ENCODE peak calls at places on chromosomes 6 and 20, in eight cellular contexts. One of them, this sample, is unnamed.

GRCh38 chr6:27795697-27796494 is 116.3 kb downstream of the OR2B2 start:
- DNase-seq in keratinocyte: peak; percentile 85
- DNase-seq in GM23338: peak; percentile 96
- DNase-seq in H9: no peak
- DNase-seq in PC-9: peak; percentile 70
- DNase-seq in fibroblast of lung: peak; percentile 95
- DNase-seq in Karpas-422: peak; percentile 93
- DNase-seq in GM23248: peak; percentile 84
- DNase-seq in this sample: peak; percentile 94

GRCh38 chr6:130520235-130520634 is 154.4 kb downstream of the TMEM200A start:
- DNase-seq in keratinocyte: no peak
- DNase-seq in GM23338: no peak
- DNase-seq in H9: no peak
- DNase-seq in PC-9: no peak
- DNase-seq in fibroblast of lung: no peak
- DNase-seq in Karpas-422: no peak
- DNase-seq in GM23248: peak; percentile 63
- DNase-seq in this sample: no peak

GRCh38 chr20:56574531-56575142 is 41.6 kb downstream of the FAM209B start:
- DNase-seq in keratinocyte: peak; percentile 11
- DNase-seq in GM23338: no peak
- DNase-seq in H9: no peak
- DNase-seq in PC-9: no peak
- DNase-seq in fibroblast of lung: no peak
- DNase-seq in Karpas-422: no peak
- DNase-seq in GM23248: peak; percentile 53
- DNase-seq in this sample: no peak

GRCh38 chr20:31565699-31566331 is 39.3 kb upstream of the ID1 start:
- DNase-seq in keratinocyte: peak; percentile 93
- DNase-seq in GM23338: no peak
- DNase-seq in H9: no peak
- DNase-seq in PC-9: peak; percentile 71
- DNase-seq in fibroblast of lung: no peak
- DNase-seq in Karpas-422: no peak
- DNase-seq in GM23248: no peak
- DNase-seq in this sample: no peak

GRCh38 chr6:30136570-30137286 is 788 bp downstream of the TRIM40 start:
- DNase-seq in keratinocyte: no peak
- DNase-seq in GM23338: no peak
- DNase-seq in H9: no peak
- DNase-seq in PC-9: no peak
- DNase-seq in fibroblast of lung: no peak
- DNase-seq in Karpas-422: no peak
- DNase-seq in GM23248: no peak
- DNase-seq in this sample: no peak

GRCh38 chr6:31497595-31498476 is at the start of gene MICB:
- DNase-seq in keratinocyte: peak; percentile 46
- DNase-seq in GM23338: peak; percentile 99
- DNase-seq in H9: peak; percentile 96
- DNase-seq in PC-9: peak; percentile 86
- DNase-seq in fibroblast of lung: peak; percentile 68
- DNase-seq in Karpas-422: peak; percentile 96
- DNase-seq in GM23248: peak; percentile 90
- DNase-seq in this sample: peak; percentile 90

GRCh38 chr6:16244446-16244845 is 6.1 kb downstream of the GMPR start:
- DNase-seq in keratinocyte: no peak
- DNase-seq in GM23338: no peak
- DNase-seq in H9: no peak
- DNase-seq in PC-9: no peak
- DNase-seq in fibroblast of lung: no peak
- DNase-seq in Karpas-422: no peak
- DNase-seq in GM23248: no peak
- DNase-seq in this sample: no peak

GRCh38 chr6:90298459-90299053 is 1.9 kb upstream of the BACH2 start:
- DNase-seq in keratinocyte: no peak
- DNase-seq in GM23338: peak; percentile 70
- DNase-seq in H9: no peak
- DNase-seq in PC-9: no peak
- DNase-seq in fibroblast of lung: no peak
- DNase-seq in Karpas-422: no peak
- DNase-seq in GM23248: no peak
- DNase-seq in this sample: no peak

GRCh38 chr20:47041500-47041899 is 146.9 kb downstream of the EYA2 start:
- DNase-seq in keratinocyte: no peak
- DNase-seq in GM23338: no peak
- DNase-seq in H9: no peak
- DNase-seq in PC-9: no peak
- DNase-seq in fibroblast of lung: no peak
- DNase-seq in Karpas-422: no peak
- DNase-seq in GM23248: no peak
- DNase-seq in this sample: no peak

GRCh38 chr6:133787859-133788505 is 100.9 kb upstream of the TCF21 start:
- DNase-seq in keratinocyte: no peak
- DNase-seq in GM23338: no peak
- DNase-seq in H9: no peak
- DNase-seq in PC-9: no peak
- DNase-seq in fibroblast of lung: no peak
- DNase-seq in Karpas-422: no peak
- DNase-seq in GM23248: no peak
- DNase-seq in this sample: no peak

GRCh38 chr6:87553159-87553765 is 36.5 kb downstream of the RARS2 start:
- DNase-seq in keratinocyte: no peak
- DNase-seq in GM23338: no peak
- DNase-seq in H9: no peak
- DNase-seq in PC-9: no peak
- DNase-seq in fibroblast of lung: peak; percentile 52
- DNase-seq in Karpas-422: no peak
- DNase-seq in GM23248: no peak
- DNase-seq in this sample: peak; percentile 11

GRCh38 chr6:150647051-150647450 is 47.4 kb downstream of the PLEKHG1 start:
- DNase-seq in keratinocyte: no peak
- DNase-seq in GM23338: no peak
- DNase-seq in H9: no peak
- DNase-seq in PC-9: no peak
- DNase-seq in fibroblast of lung: no peak
- DNase-seq in Karpas-422: no peak
- DNase-seq in GM23248: no peak
- DNase-seq in this sample: no peak

GRCh38 chr20:4225778-4226177 is 210.4 kb upstream of the RNF24 start:
- DNase-seq in keratinocyte: no peak
- DNase-seq in GM23338: no peak
- DNase-seq in H9: no peak
- DNase-seq in PC-9: peak; percentile 72
- DNase-seq in fibroblast of lung: peak; percentile 97
- DNase-seq in Karpas-422: no peak
- DNase-seq in GM23248: peak; percentile 97
- DNase-seq in this sample: peak; percentile 97

GRCh38 chr6:154865291-154865690 is 129.8 kb upstream of the TIAM2 start:
- DNase-seq in keratinocyte: no peak
- DNase-seq in GM23338: no peak
- DNase-seq in H9: no peak
- DNase-seq in PC-9: no peak
- DNase-seq in fibroblast of lung: no peak
- DNase-seq in Karpas-422: no peak
- DNase-seq in GM23248: no peak
- DNase-seq in this sample: peak; percentile 18

GRCh38 chr6:91704531-91704930 is 1117.7 kb upstream of the MAP3K7 start:
- DNase-seq in keratinocyte: no peak
- DNase-seq in GM23338: no peak
- DNase-seq in H9: no peak
- DNase-seq in PC-9: no peak
- DNase-seq in fibroblast of lung: peak; percentile 47
- DNase-seq in Karpas-422: no peak
- DNase-seq in GM23248: peak; percentile 0
- DNase-seq in this sample: peak; percentile 78

GRCh38 chr20:44537993-44538392 is 16.1 kb upstream of the SERINC3 start:
- DNase-seq in keratinocyte: no peak
- DNase-seq in GM23338: no peak
- DNase-seq in H9: no peak
- DNase-seq in PC-9: no peak
- DNase-seq in fibroblast of lung: peak; percentile 46
- DNase-seq in Karpas-422: no peak
- DNase-seq in GM23248: no peak
- DNase-seq in this sample: no peak

GRCh38 chr20:38657390-38657789 is 55.8 kb downstream of the ARHGAP40 start:
- DNase-seq in keratinocyte: no peak
- DNase-seq in GM23338: no peak
- DNase-seq in H9: no peak
- DNase-seq in PC-9: no peak
- DNase-seq in fibroblast of lung: no peak
- DNase-seq in Karpas-422: no peak
- DNase-seq in GM23248: no peak
- DNase-seq in this sample: no peak
- H2AFZ ChIP-seq in keratinocyte: no peak overlapping the region
- H2AFZ ChIP-seq in GM23338: no peak overlapping the region
- H2AFZ ChIP-seq in H9: no peak overlapping the region
- H2AFZ ChIP-seq in PC-9: no peak overlapping the region
- H2AFZ ChIP-seq in fibroblast of lung: no peak overlapping the region
- H2AFZ ChIP-seq in Karpas-422: no peak overlapping the region
- H2AFZ ChIP-seq in GM23248: no peak overlapping the region
- H2AFZ ChIP-seq in this sample: no peak overlapping the region

GRCh38 chr6:10441004-10441654 is 26.3 kb upstream of the TFAP2A start:
- DNase-seq in keratinocyte: peak; percentile 87
- DNase-seq in GM23338: no peak
- DNase-seq in H9: no peak
- DNase-seq in PC-9: peak; percentile 86
- DNase-seq in fibroblast of lung: peak; percentile 88
- DNase-seq in Karpas-422: no peak
- DNase-seq in GM23248: peak; percentile 95
- DNase-seq in this sample: peak; percentile 88
- H2AFZ ChIP-seq in keratinocyte: peak overlapping the region; percentile 48
- H2AFZ ChIP-seq in GM23338: peak overlapping the region; percentile 78
- H2AFZ ChIP-seq in H9: no peak overlapping the region
- H2AFZ ChIP-seq in PC-9: no peak overlapping the region
- H2AFZ ChIP-seq in fibroblast of lung: peak overlapping the region; percentile 21
- H2AFZ ChIP-seq in Karpas-422: no peak overlapping the region
- H2AFZ ChIP-seq in GM23248: peak overlapping the region; percentile 85
- H2AFZ ChIP-seq in this sample: peak overlapping the region; percentile 15

DNA sequence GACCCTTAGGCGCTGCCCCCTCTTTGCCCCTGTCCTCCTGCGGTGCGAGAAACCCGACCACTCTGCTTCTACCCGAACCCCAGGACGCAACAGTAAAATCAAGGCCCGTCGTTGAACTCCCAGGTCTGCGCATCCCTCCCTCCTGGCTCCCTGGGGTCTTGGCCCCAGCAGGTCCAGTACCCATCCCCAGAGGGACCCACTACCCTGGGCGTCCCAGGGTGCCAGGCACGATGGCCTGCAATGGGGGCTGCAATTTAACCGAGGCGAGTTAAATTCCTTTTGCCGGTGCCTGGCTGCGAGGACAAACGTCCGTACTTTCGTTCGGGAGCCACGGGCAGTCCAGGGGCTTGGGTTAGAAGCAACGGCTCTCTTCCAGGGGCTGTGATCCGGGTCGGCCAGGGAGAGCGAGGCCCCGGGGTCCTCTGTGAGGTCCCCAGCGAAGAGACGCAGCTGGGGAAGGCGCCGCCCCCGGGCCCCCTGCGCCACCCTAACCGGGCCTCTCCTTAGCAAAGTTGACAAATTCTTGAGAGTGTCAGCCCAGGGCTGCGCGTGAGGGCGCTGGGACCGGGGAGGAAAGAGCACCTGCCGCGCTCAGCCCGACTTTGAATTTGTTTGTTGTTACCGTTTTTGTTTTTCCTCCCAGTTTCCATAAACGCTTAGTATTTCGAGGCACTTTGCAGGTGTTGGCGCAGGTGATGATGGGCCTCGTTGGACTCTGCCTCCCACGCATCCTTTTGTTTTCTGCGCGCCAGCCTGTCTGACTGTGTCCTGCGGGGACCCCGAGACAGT is 6.1 kb downstream of the OLIG3 start:
- DNase-seq in keratinocyte: no peak
- DNase-seq in GM23338: peak; percentile 67
- DNase-seq in H9: no peak
- DNase-seq in PC-9: no peak
- DNase-seq in fibroblast of lung: no peak
- DNase-seq in Karpas-422: no peak
- DNase-seq in GM23248: no peak
- DNase-seq in this sample: no peak
- H2AFZ ChIP-seq in keratinocyte: no peak overlapping the region
- H2AFZ ChIP-seq in GM23338: peak overlapping the region; percentile 96
- H2AFZ ChIP-seq in H9: no peak overlapping the region
- H2AFZ ChIP-seq in PC-9: no peak overlapping the region
- H2AFZ ChIP-seq in fibroblast of lung: no peak overlapping the region
- H2AFZ ChIP-seq in Karpas-422: no peak overlapping the region
- H2AFZ ChIP-seq in GM23248: no peak overlapping the region
- H2AFZ ChIP-seq in this sample: no peak overlapping the region

GRCh38 chr20:61588356-61589054 is 336.4 kb downstream of the CDH4 start:
- DNase-seq in keratinocyte: no peak
- DNase-seq in GM23338: no peak
- DNase-seq in H9: no peak
- DNase-seq in PC-9: no peak
- DNase-seq in fibroblast of lung: peak; percentile 64
- DNase-seq in Karpas-422: no peak
- DNase-seq in GM23248: peak; percentile 55
- DNase-seq in this sample: peak; percentile 80
- H2AFZ ChIP-seq in keratinocyte: peak overlapping the region; percentile 3
- H2AFZ ChIP-seq in GM23338: peak overlapping the region; percentile 18
- H2AFZ ChIP-seq in H9: no peak overlapping the region
- H2AFZ ChIP-seq in PC-9: no peak overlapping the region
- H2AFZ ChIP-seq in fibroblast of lung: no peak overlapping the region
- H2AFZ ChIP-seq in Karpas-422: no peak overlapping the region
- H2AFZ ChIP-seq in GM23248: no peak overlapping the region
- H2AFZ ChIP-seq in this sample: no peak overlapping the region

GRCh38 chr20:50559856-50560623 is 49.9 kb downstream of the PTPN1 start:
- DNase-seq in keratinocyte: no peak
- DNase-seq in GM23338: no peak
- DNase-seq in H9: no peak
- DNase-seq in PC-9: no peak
- DNase-seq in fibroblast of lung: no peak
- DNase-seq in Karpas-422: no peak
- DNase-seq in GM23248: no peak
- DNase-seq in this sample: no peak

GRCh38 chr20:50562262-50562701 is 52.1 kb downstream of the PTPN1 start:
- DNase-seq in keratinocyte: no peak
- DNase-seq in GM23338: no peak
- DNase-seq in H9: no peak
- DNase-seq in PC-9: no peak
- DNase-seq in fibroblast of lung: no peak
- DNase-seq in Karpas-422: no peak
- DNase-seq in GM23248: no peak
- DNase-seq in this sample: no peak

GRCh38 chr20:50563133-50563944 is 53.2 kb downstream of the PTPN1 start:
- DNase-seq in keratinocyte: no peak
- DNase-seq in GM23338: no peak
- DNase-seq in H9: no peak
- DNase-seq in PC-9: no peak
- DNase-seq in fibroblast of lung: no peak
- DNase-seq in Karpas-422: no peak
- DNase-seq in GM23248: no peak
- DNase-seq in this sample: no peak

GRCh38 chr20:50560867-50561266 is 50.7 kb downstream of the PTPN1 start:
- DNase-seq in keratinocyte: no peak
- DNase-seq in GM23338: no peak
- DNase-seq in H9: no peak
- DNase-seq in PC-9: no peak
- DNase-seq in fibroblast of lung: no peak
- DNase-seq in Karpas-422: no peak
- DNase-seq in GM23248: no peak
- DNase-seq in this sample: no peak

GRCh38 chr20:50561379-50562078 is 51.3 kb downstream of the PTPN1 start:
- DNase-seq in keratinocyte: peak; percentile 50
- DNase-seq in GM23338: no peak
- DNase-seq in H9: no peak
- DNase-seq in PC-9: peak; percentile 57
- DNase-seq in fibroblast of lung: peak; percentile 96
- DNase-seq in Karpas-422: no peak
- DNase-seq in GM23248: peak; percentile 96
- DNase-seq in this sample: peak; percentile 99
- H2AFZ ChIP-seq in keratinocyte: no peak overlapping the region
- H2AFZ ChIP-seq in GM23338: no peak overlapping the region
- H2AFZ ChIP-seq in H9: no peak overlapping the region
- H2AFZ ChIP-seq in PC-9: no peak overlapping the region
- H2AFZ ChIP-seq in fibroblast of lung: no peak overlapping the region
- H2AFZ ChIP-seq in Karpas-422: no peak overlapping the region
- H2AFZ ChIP-seq in GM23248: no peak overlapping the region
- H2AFZ ChIP-seq in this sample: no peak overlapping the region

This sample was measured in mesenchymal stem cell.